ENCODE peak calls at places on chromosomes 5 and 9, in nine cellular contexts. K is A549, D is HepG2, A is HL-60, G is GM12878, B is Panc1, E is K562, T is HCT116, W is SK-N-SH. C is an unnamed sample.

GRCh38 chr9:131804826-131805225 is 65.0 kb upstream of the RAPGEF1 start:
- DNase-seq in K (no peak), D (no peak), A (no peak), G (no peak), B (no peak), E (no peak), T (no peak), W (no peak), C (no peak)

GRCh38 chr9:83535736-83536135 is 2.5 kb downstream of the FRMD3 start:
- DNase-seq in K (no peak), D (no peak), A (no peak), G (no peak), B (no peak), E (no peak), T (no peak), W (no peak), C (peak)

GRCh38 chr9:137834846-137835546 is 42.6 kb upstream of the CACNA1B start:
- DNase-seq in K (no peak), D (no peak), A (no peak), G (no peak), B (no peak), E (no peak), T (no peak), W (no peak), C (no peak)

GRCh38 chr9:135100241-135101067 is 13.0 kb downstream of the OLFM1 start:
- DNase-seq in K (no peak), D (no peak), A (no peak), G (no peak), B (no peak), E (no peak), T (no peak), W (no peak), C (no peak)

GRCh38 chr9:81625969-81626368 is 63.4 kb downstream of the TLE1 start:
- DNase-seq in K (no peak), D (no peak), A (no peak), G (no peak), B (no peak), E (no peak), T (no peak), W (no peak), C (no peak)

GRCh38 chr9:134215709-134216448 is 51.5 kb upstream of the RNU6ATAC start:
- DNase-seq in K (no peak), D (peak), A (peak), G (no peak), B (no peak), E (peak), T (no peak), W (peak), C (no peak)

GRCh38 chr9:38529317-38529716 is 91.1 kb downstream of the ANKRD18A start:
- DNase-seq in K (no peak), D (no peak), A (no peak), G (no peak), B (no peak), E (no peak), T (no peak), W (no peak), C (no peak)

GRCh38 chr9:124820606-124821246 is 32.5 kb upstream of the WDR38 start:
- DNase-seq in K (no peak), D (no peak), A (no peak), G (no peak), B (no peak), E (no peak), T (no peak), W (no peak), C (no peak)

GRCh38 chr5:24222866-24223265 is 421.9 kb downstream of the CDH10 start:
- DNase-seq in K (no peak), D (no peak), A (no peak), G (no peak), B (no peak), E (no peak), T (no peak), W (no peak), C (no peak)

GRCh38 chr9:71665247-71665646 is 103.1 kb downstream of the CEMIP2 start:
- DNase-seq in K (no peak), D (no peak), A (no peak), G (no peak), B (no peak), E (no peak), T (no peak), W (no peak), C (no peak)

GRCh38 chr9:21779397-21779796 is 23.0 kb upstream of the MTAP start:
- DNase-seq in K (no peak), D (no peak), A (no peak), G (no peak), B (no peak), E (no peak), T (no peak), W (no peak), C (no peak)

DNA sequence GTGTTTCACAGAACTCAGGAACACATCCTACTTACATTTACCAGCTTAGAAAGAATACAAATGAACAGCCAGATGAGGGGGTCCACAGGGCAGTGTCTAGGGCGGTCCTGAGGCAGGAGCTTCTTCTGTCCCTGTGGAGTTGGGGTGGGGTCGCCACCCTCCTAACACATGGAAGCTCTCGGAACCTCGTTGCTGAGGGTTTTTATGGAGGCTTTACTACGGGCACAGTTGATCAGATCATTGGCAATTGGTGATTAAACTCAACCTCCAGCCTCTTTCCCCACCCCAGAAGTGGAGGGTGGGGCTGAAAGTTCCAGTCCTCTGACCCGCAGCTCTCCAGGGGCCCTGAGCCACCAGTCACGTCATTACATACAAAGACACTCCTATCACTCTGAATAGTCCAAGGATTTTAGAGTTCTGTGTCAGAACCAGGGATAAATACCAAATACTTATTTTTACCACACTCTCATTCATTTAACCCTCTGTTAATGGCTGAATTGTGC is 156.9 kb downstream of the COL23A1 start:
- DNase-seq in K (no peak), D (no peak), A (no peak), G (no peak), B (no peak), E (no peak), T (no peak), W (no peak), C (no peak)
- H3K4me3 ChIP-seq in K (no peak), D (no peak), A (no peak), G (no peak), B (no peak), E (no peak), T (no peak), W (no peak), C (no peak)

GRCh38 chr9:98193336-98193944 is 1.0 kb upstream of the CORO2A start:
- DNase-seq in K (no peak), D (no peak), A (no peak), G (no peak), B (no peak), E (no peak), T (no peak), W (no peak), C (no peak)
- H3K27ac ChIP-seq in K (peak), D (peak), A (peak), G (no peak), B (no peak), E (peak), T (peak), W (peak), C (no peak)

GRCh38 chr9:117772960-117773359 is 68.8 kb downstream of the TLR4 start:
- DNase-seq in K (no peak), D (no peak), A (no peak), G (no peak), B (no peak), E (no peak), T (no peak), W (no peak), C (no peak)
- TF ChIP-seq REST in K (no peak), D (no peak), A (no peak), G (no peak), B (no peak), E (no peak), T (no peak), W (no peak), C (no peak)

GRCh38 chr9:22969350-22969979 is 522.8 kb downstream of the DMRTA1 start:
- DNase-seq in K (no peak), D (no peak), A (no peak), G (no peak), B (no peak), E (no peak), T (no peak), W (no peak), C (peak)
- H3K4me3 ChIP-seq in K (no peak), D (no peak), A (no peak), G (no peak), B (no peak), E (no peak), T (no peak), W (no peak), C (peak)

DNA sequence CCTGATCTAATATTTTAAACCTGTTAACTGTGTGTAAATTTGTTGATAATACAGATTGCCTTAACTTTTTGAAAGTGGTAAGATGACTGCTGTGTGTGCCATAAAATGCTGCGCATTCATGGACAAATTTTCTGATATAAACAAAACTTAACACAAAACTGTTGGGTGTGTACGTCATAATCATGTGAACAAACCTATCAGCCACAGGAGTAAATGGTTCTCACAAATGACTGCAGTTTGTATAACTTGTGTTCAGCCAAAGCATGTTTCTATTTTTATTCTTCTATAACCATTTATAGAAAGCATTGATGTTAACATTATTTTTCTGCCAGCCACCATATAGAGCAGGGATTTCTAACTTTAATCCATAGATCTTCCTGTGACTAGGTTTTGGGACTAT is 21.5 kb downstream of the CAMK4 start:
- DNase-seq in K (no peak), D (no peak), A (no peak), G (no peak), B (no peak), E (no peak), T (no peak), W (no peak), C (no peak)
- H3K27ac ChIP-seq in K (no peak), D (no peak), A (no peak), G (no peak), B (no peak), E (no peak), T (no peak), W (no peak), C (no peak)

DNA sequence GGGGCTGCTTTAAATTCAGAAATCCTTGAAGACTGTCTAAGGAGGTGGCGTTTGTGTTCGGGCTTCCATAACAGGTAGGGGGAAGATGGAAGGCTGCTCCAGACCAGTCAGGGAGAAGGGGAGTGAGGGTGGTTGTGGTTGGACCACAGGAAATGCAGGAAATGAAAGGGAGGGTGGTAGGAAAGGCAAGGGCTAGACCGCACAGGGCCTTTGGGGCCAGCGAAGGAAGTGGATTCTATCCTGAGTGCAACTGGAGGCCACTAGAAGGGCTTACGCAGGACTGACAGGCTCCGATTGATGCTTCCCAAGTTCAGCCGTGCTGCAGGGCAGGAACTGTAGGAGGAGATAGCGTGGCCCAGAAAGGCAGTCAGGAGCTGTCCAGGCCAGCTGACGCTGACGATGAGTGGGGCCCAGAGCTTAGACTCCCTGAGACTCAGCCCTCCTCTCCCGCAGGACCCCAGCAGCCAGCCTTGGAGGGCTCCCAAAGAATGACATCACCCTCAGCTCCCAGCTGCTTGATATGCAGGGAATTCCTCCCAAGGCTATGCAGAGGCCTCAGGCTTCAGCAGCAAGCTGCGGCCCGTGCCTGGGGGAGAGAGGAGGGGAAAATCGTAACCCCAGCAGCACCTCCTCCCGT is 48.8 kb downstream of the KCNIP1 start:
- DNase-seq in K (no peak), D (no peak), A (no peak), G (no peak), B (no peak), E (no peak), T (no peak), W (no peak), C (peak)
- TF ChIP-seq REST in K (peak), D (peak), A (peak), G (peak), B (peak), E (no peak), T (peak), W (peak), C (peak)

DNA sequence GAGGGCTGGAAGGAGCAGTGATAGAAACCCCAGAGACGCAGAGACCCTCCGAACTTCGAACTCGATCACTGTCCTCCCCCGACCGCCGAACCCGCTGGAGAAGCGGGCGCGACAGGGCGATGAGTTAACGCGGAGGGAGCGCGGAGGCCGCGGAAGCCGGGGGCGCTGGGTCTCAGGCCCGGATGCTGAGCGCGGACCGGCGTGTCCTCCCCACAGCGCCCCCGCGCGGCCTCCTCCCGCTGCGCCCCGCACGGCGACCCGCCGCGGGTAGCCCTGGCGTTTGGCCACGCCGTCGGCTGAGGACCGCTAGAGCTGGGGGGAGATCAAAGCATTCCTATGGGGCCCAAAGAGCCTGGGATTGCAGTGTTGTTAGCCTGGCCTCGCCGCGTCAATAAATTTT is 7.7 kb upstream of the DMRT2 start:
- DNase-seq in K (no peak), D (no peak), A (no peak), G (no peak), B (no peak), E (no peak), T (no peak), W (peak), C (peak)
- H3K4me3 ChIP-seq in K (no peak), D (no peak), A (no peak), G (no peak), B (no peak), E (no peak), T (no peak), W (no peak), C (peak)

DNA sequence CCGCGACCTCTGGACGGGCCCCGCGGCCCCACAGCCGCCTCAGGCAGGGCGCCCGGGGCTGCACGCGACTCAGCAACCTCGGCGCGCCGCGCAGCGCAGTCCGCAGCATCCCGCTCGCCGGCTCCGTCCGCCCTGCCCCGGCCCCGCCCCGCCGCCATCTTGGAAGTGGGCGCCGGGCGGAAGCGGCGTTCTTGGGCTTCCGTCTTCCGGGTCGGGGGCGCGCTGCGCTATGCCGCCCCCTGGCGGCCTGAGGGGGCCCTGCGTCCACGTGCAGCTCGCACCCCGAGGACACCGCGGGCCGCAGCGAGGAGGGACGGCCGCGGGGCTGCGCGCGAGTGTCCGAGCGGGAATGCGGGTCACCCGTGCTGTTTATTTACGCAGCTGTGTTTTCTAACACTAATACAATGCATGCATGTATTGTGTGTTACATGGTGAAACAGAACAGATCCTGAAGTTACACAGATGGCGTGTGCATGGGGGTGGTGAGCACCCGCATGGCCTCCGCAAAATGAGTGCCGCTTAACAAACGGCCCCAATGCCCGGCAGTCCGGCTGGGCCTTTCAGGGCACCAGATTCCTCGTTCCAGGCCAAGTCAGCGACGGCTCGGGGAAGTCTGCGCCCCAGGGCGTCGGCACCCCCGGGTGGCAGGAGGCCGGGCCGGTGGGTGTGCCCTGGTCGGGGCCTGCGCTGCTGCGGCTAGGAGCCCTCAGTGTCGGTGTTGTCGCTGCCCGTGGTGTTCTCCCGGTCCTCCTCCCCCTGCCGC is at the start of gene DNLZ:
- DNase-seq in K (peak), D (peak), A (peak), G (peak), B (peak), E (peak), T (peak), W (peak), C (peak)
- H3K27ac ChIP-seq in K (peak), D (peak), A (peak), G (peak), B (peak), E (peak), T (peak), W (peak), C (no peak)